ENCODE peak calls at places on chromosomes 11 and 22, in four cellular contexts. F is right lobe of liver, Z is fibroblast of the aortic adventitia, G is psoas muscle. M is an unnamed sample.

GRCh38 chr11:64357904-64358535 is 942 bp upstream of the RPS6KA4 start:
- DNase-seq in F (no peak), Z (no peak), G (no peak), M (peak)

GRCh38 chr11:102171101-102171500 is 60.9 kb downstream of the YAP1 start:
- DNase-seq in Z (peak), F (no peak), G (no peak), M (peak)

GRCh38 chr11:47714554-47715081 is 551 bp downstream of the AGBL2 start:
- DNase-seq in G (peak), F (no peak), Z (peak), M (peak)

GRCh38 chr11:68517121-68517741 is 56.7 kb downstream of the PPP6R3 start:
- DNase-seq in G (no peak), F (no peak), Z (no peak), M (no peak)

GRCh38 chr22:50702821-50703725 is 30.4 kb downstream of the SHANK3 start:
- DNase-seq in G (no peak), Z (no peak), F (peak), M (no peak)

GRCh38 chr11:14454861-14455632 is 44.6 kb downstream of the COPB1 start:
- DNase-seq in G (no peak), Z (peak), F (no peak), M (peak)

GRCh38 chr11:93929407-93929806 is 79.0 kb upstream of the VSTM5 start:
- DNase-seq in F (no peak), Z (no peak), G (no peak), M (no peak)

GRCh38 chr11:67632175-67632981 is 2.6 kb upstream of the NUDT8 start:
- DNase-seq in Z (no peak), F (peak), G (no peak), M (no peak)

GRCh38 chr11:85310479-85310878 is 316.7 kb downstream of the DLG2 start:
- DNase-seq in Z (no peak), F (no peak), G (no peak), M (no peak)

GRCh38 chr11:44030276-44030932 is 17.4 kb upstream of the ACCSL start:
- DNase-seq in G (no peak), F (no peak), Z (peak), M (peak)

GRCh38 chr11:63670738-63671321 is 346 bp downstream of the ATL3 start:
- DNase-seq in G (peak), F (peak), Z (no peak), M (peak)

GRCh38 chr11:96033054-96033453 is 109.1 kb upstream of the MTMR2 start:
- DNase-seq in G (no peak), Z (peak), F (no peak), M (peak)

GRCh38 chr11:74097838-74098237 is 73.0 kb downstream of the C2CD3 start:
- DNase-seq in G (no peak), Z (no peak), F (no peak), M (no peak)

GRCh38 chr11:10728779-10729472 is 22.1 kb upstream of the CTR9 start:
- DNase-seq in Z (peak), F (no peak), G (no peak), M (no peak)

GRCh38 chr22:31284756-31285155 is 7.5 kb downstream of the PIK3IP1 start:
- DNase-seq in F (no peak), G (no peak), Z (no peak), M (no peak)

GRCh38 chr22:49298834-49299750 is 528.6 kb downstream of the BRD1 start:
- DNase-seq in F (no peak), G (no peak), Z (no peak), M (no peak)

GRCh38 chr22:30828187-30829155 is 133.8 kb downstream of the OSBP2 start:
- DNase-seq in G (no peak), F (no peak), Z (no peak), M (no peak)

GRCh38 chr11:3227568-3228444 is 4.4 kb downstream of the MRGPRE start:
- DNase-seq in G (no peak), Z (no peak), F (peak), M (no peak)

GRCh38 chr11:96038046-96038445 is 114.1 kb upstream of the MTMR2 start:
- DNase-seq in G (no peak), Z (no peak), F (no peak), M (peak)

GRCh38 chr11:102476812-102477211 is 24.2 kb upstream of the TMEM123 start:
- DNase-seq in F (peak), Z (no peak), G (no peak), M (peak)

GRCh38 chr11:46391186-46391577 is 394 bp downstream of the CHRM4 start:
- DNase-seq in Z (no peak), F (no peak), G (no peak), M (no peak)
- H3K4me3 ChIP-seq in Z (peak), F (no peak), G (peak), M (no peak)

DNA sequence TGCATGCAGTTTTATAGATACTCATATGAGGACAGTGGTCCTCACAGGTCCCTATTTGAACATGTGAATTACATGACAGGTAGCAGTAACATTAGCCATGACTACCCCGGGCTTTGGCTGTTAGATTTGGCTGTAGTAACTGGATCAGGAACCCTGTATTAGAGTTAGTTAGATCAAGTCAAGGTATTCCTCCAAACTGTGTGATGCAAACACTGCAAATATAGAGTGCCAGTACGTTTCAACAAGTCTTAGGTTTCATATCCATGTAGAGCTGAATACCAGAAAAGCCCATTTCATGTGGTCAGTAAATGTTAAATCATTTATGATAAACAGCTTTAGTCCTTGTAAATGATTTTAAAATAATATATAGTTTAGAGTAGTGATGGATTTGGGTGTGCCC is 29.5 kb upstream of the PITPNB start:
- DNase-seq in G (no peak), Z (no peak), F (no peak), M (no peak)
- TF ChIP-seq CTCF in G (no peak), Z (no peak), F (no peak), M (no peak)

GRCh38 chr11:118437736-118438125 is 1.4 kb downstream of the KMT2A start:
- DNase-seq in G (no peak), F (peak), Z (no peak), M (peak)
- H3K4me3 ChIP-seq in G (peak), F (peak), Z (peak), M (peak)

DNA sequence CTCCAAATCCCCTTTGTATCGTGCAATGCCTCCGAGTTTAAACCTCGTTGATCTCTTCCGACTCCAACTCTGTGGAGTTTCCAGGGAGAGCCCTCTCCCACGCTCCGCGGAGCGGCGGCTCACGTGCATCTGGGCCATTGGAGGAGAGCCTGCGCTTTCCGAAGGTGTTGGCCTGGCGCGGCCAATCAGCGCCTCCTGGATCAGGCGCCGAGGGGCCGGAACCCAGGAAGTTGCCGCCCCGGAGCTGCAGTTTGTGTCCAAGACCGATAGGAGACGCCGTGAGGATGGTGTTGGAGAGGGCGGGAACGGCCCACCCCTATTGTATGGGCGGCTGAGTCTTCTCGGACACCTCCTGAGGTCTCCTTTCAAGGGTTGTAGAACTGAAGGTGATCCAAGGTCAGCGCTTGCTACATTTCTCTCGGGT is 1.6 kb downstream of the ADAMTS15 start:
- DNase-seq in F (no peak), Z (peak), G (peak), M (peak)
- TF ChIP-seq CTCF in F (peak), Z (peak), G (peak), M (peak)

GRCh38 chr22:28279888-28280287 is 360.8 kb upstream of the PITPNB start:
- DNase-seq in Z (peak), F (no peak), G (no peak), M (no peak)
- H3K4me3 ChIP-seq in Z (no peak), F (no peak), G (no peak), M (no peak)

DNA sequence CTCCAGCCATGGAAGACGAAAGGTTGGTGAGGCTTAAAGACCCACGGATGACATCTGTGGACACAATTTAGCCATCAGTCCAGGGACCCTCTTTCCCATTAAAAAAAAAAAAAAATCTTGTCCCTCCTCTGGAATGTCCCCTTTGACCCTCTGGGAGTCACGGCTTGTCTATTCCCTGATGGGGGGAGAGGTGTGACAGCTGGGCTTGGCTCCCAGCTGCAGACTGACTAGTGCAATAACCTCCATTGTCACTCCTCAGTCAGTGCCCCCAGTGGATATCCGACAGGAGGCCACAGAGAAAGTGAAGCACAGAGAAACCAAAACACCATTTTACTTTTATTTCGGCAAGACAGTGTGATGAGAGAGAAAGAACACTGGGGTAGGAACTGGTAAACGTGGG is 2.7 kb upstream of the VSIG2 start:
- DNase-seq in F (no peak), G (no peak), Z (no peak), M (no peak)
- TF ChIP-seq CTCF in F (no peak), G (no peak), Z (no peak), M (no peak)

DNA sequence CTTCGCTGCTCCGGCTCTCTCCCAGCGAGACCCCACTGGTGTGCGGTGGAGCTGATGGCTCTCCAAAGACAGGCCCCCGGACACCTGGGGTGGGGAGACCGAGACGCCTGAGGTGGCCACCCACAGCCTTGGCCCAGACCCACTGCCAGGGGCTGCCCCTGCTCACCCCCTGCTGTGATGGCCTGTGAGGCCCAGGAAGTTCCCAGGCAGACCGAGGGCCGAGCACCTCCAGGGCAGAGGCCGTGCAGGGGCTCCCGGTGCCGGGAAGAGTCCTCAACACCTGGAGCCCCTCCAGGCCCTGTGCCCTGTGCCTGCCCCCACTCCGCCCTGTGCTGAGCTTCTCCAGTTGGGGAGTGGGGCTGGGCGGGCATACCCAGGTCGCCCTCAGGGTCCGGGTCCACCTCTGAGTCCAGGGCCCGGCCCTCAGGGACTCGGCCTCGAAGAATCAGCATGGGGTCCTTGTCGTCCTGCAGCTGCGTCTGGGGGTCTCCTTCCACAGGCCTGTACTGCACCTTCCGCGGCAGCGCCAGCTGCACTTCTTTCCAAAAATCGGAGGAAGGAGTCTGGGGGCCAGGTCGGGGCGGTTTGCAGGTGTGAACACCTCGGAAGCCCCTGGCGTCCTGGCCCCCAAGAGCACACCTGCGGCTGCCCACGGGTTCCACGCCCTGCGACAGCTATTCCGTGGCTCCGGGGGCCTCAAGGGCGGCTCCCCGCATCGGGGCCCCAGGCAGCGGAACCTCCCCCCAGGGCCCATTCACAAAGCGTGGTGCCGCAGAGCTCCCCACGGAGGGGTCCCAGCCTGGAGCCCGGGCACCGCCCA is 8.6 kb downstream of the SIGIRR start:
- DNase-seq in G (no peak), F (no peak), Z (no peak), M (no peak)
- H3K4me3 ChIP-seq in G (peak), F (peak), Z (peak), M (no peak)

GRCh38 chr11:83194284-83195175 is 1.0 kb downstream of the ANKRD42 start:
- DNase-seq in F (peak), G (peak), Z (peak), M (peak)
- TF ChIP-seq CTCF in F (no peak), G (no peak), Z (no peak), M (no peak)

DNA sequence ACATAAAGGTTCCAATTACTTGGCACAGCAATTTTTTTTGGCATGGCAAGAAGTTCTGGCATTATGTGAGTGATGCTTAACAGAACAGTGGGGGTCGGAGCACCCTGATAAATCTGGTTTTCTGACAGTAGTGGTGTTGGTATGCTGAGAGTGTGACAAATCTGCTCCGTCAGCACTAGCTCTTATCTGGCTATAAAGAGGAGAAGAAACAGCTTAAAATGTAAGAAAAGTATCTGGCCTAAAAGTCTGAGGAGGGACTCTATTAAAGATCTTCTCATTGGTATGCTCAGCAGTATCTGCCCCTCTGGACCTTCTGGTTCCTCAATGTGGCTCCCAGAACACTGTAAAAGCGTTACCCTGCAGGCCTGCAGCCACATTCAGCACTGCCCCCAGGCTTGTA is 137.4 kb downstream of the PLEKHA7 start:
- DNase-seq in F (no peak), Z (no peak), G (no peak), M (peak)
- H3K4me3 ChIP-seq in F (no peak), Z (no peak), G (no peak), M (no peak)

M was measured in epithelial cell of esophagus.